ENCODE peak calls at places on chromosomes 5 and 9, in eight cellular contexts. K is suprapubic skin, X is vagina, T is prostate gland, Y is uterus, A is breast epithelium, E is A549, O is HCT116. P is an unnamed sample.

GRCh38 chr5:5719292-5719691 is 296.8 kb downstream of the ICE1 start:
- DNase-seq in K (no peak), X (no peak), T (no peak), Y (no peak), A (no peak), E (no peak), O (no peak), P (no peak)

GRCh38 chr9:136840140-136840876 is 2.0 kb upstream of the AJM1 start:
- DNase-seq in K (no peak), X (no peak), T (no peak), Y (no peak), A (no peak), E (no peak), O (no peak), P (no peak)

GRCh38 chr9:2962471-2963172 is 118.7 kb upstream of the PUM3 start:
- DNase-seq in K (no peak), X (no peak), T (no peak), Y (no peak), A (no peak), E (no peak), O (no peak), P (no peak)

GRCh38 chr9:106862946-106863740 is at the start of gene ZNF462:
- DNase-seq in K (no peak), X (no peak), T (peak; percentile 56), Y (peak; percentile 53), A (no peak), E (peak; percentile 63), O (no peak), P (no peak)

GRCh38 chr5:169745441-169746146 is 108.5 kb downstream of the DOCK2 start:
- DNase-seq in K (no peak), X (no peak), T (no peak), Y (no peak), A (no peak), E (no peak), O (no peak), P (no peak)

GRCh38 chr5:115419794-115420585 is 123.5 kb upstream of the CCDC112 start:
- DNase-seq in K (no peak), X (no peak), T (no peak), Y (no peak), A (no peak), E (peak; percentile 71), O (peak; percentile 67), P (no peak)

GRCh38 chr5:98570010-98570409 is 203.5 kb upstream of the RGMB start:
- DNase-seq in K (no peak), X (no peak), T (no peak), Y (no peak), A (no peak), E (no peak), O (no peak), P (no peak)

GRCh38 chr5:170262061-170262764 is 29.4 kb downstream of the C5orf58 start:
- DNase-seq in K (peak; percentile 42), X (no peak), T (no peak), Y (no peak), A (no peak), E (no peak), O (no peak), P (no peak)

GRCh38 chr5:178285399-178286225 is 53.0 kb upstream of the PHYKPL start:
- DNase-seq in K (peak; percentile 46), X (no peak), T (no peak), Y (no peak), A (no peak), E (no peak), O (no peak), P (no peak)

GRCh38 chr5:180860273-180860886 is 696 bp downstream of the ZFP62 start:
- DNase-seq in K (no peak), X (no peak), T (no peak), Y (no peak), A (no peak), E (peak; percentile 82), O (peak; percentile 50), P (peak; percentile 80)

GRCh38 chr9:100515578-100516494 is 42.9 kb downstream of the TMEFF1 start:
- DNase-seq in K (no peak), X (no peak), T (no peak), Y (no peak), A (no peak), E (peak; percentile 31), O (no peak), P (no peak)

GRCh38 chr9:4423207-4423610 is 67.1 kb upstream of the SLC1A1 start:
- DNase-seq in K (no peak), X (no peak), T (no peak), Y (no peak), A (no peak), E (no peak), O (no peak), P (no peak)

GRCh38 chr9:128214571-128215490 is 11.7 kb downstream of the DNM1 start:
- DNase-seq in K (no peak), X (no peak), T (no peak), Y (no peak), A (no peak), E (peak; percentile 77), O (no peak), P (no peak)

GRCh38 chr9:92500725-92501124 is 18.4 kb upstream of the ASPN start:
- DNase-seq in K (no peak), X (no peak), T (no peak), Y (no peak), A (no peak), E (no peak), O (no peak), P (no peak)

GRCh38 chr5:145347026-145347616 is 488.0 kb downstream of the PRELID2 start:
- DNase-seq in K (no peak), X (no peak), T (no peak), Y (no peak), A (no peak), E (peak; percentile 36), O (peak; percentile 23), P (peak; percentile 14)

GRCh38 chr5:125109293-125109692 is 362.9 kb upstream of the ZNF608 start:
- DNase-seq in K (no peak), X (no peak), T (no peak), Y (no peak), A (no peak), E (no peak), O (no peak), P (no peak)

GRCh38 chr9:89999534-90000370 is 394.9 kb downstream of the GADD45G start:
- DNase-seq in K (no peak), X (peak; percentile 95), T (peak; percentile 80), Y (peak; percentile 47), A (no peak), E (peak; percentile 68), O (no peak), P (no peak)

GRCh38 chr5:177429248-177430045 is 3.0 kb downstream of the GRK6 start:
- DNase-seq in K (peak; percentile 83), X (no peak), T (no peak), Y (no peak), A (no peak), E (no peak), O (no peak), P (no peak)

GRCh38 chr5:1243487-1244152 is 18.4 kb downstream of the SLC6A18 start:
- DNase-seq in K (no peak), X (no peak), T (no peak), Y (no peak), A (no peak), E (no peak), O (no peak), P (no peak)

GRCh38 chr5:85716344-85717202 is 901.2 kb upstream of the COX7C start:
- DNase-seq in K (no peak), X (no peak), T (no peak), Y (no peak), A (no peak), E (no peak), O (no peak), P (no peak)
- TF ChIP-seq POLR2A in K (no peak), X (no peak), T (no peak), Y (no peak), A (no peak), E (no peak), O (no peak), P (no peak)

DNA sequence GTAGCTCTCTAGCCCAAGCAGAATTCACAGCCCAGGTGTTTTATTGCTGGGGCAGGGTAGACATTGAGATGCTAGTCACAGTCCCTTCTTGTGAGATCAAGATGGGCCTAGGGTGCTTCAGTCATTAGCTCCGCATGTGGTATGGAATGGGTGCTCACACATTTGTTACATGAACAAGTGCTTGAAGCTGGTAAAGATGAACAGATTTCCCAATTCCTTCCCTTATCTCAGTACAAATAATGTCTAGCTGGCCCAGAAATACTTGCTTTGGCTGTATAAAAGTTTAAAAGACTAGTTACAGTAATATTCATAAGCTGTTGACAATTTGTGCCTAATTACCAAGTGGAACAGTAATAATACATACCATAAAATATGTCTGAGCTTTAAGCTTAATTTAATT is 143.4 kb upstream of the DHFR start:
- DNase-seq in K (no peak), X (no peak), T (no peak), Y (no peak), A (no peak), E (no peak), O (no peak), P (no peak)
- TF ChIP-seq POLR2A in K (no peak), X (no peak), T (no peak), Y (no peak), A (no peak), E (no peak), O (no peak), P (no peak)

DNA sequence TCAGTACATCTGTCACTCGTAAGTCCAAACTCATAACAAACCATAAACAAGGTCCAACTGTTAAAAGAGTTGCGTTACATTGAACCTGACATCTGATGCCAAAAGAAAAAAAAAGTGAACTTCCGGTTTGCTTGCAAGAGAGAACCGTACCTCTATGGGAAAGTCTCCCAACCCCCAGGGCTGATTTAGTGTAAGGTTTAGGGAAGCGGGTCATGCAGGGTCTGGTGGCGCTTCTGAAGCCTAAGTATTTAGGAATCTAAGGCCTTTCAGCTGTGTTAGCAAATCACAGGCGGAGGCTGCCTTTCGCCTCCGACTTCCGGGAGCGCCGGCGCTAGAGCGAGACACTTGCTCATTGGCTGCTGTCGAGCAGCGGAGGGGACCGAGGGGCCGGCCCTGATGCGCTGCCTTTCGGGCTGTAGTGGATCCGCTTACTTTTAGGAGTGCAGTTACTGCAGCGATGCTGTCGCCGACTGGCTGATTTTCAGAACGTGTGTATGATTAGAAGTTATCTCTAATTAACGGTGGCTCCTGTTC is 12.0 kb upstream of the GNPDA1 start:
- DNase-seq in K (peak; percentile 91), X (no peak), T (peak; percentile 68), Y (peak; percentile 80), A (peak; percentile 70), E (peak; percentile 86), O (peak; percentile 68), P (peak; percentile 82)
- TF ChIP-seq POLR2A in K (no peak), X (no peak), T (no peak), Y (peak; percentile 58), A (no peak), E (no peak), O (peak; percentile 74), P (peak; percentile 51)

DNA sequence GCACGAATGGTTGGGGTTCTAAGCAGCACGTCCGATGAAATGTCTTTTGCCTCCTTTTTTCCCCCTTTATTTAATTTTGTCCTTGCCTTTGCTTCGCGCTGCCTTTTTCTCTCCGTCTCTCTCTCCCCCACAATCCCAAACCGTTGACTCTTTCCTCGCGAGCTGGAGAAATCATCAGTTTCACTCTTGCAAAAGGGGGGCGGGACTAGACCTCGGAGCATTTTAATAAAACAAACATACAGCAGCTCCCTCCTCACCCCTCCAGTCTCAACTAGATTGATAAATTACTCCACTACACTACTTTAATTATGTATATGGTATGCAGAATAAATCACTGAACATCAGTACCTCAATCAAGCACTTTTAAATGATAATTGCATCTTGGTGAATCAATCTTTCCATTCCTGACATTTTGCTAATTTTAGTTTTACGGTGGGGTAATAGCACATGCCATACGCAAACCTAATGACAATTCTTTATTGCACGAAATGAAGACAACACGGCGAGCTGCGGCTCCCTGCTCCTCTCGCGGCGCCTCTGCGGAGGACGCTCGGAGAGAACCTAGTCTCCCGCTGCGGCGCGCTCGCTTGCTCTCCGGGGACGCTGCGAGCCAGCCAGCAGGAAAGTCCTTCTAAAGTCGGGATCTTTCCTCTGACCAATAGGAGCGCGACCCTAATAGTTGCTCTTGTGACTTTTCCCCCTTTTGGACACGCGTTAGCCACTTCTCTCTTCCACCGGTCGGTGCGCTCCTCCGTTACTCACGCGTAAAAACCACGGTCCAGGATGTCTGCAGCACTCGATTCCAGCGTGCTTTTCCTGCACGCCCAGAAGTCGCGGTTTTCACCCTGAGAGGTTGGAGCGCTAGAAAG is 816 bp upstream of the MEF2C start:
- DNase-seq in K (peak; percentile 74), X (no peak), T (peak; percentile 26), Y (peak; percentile 67), A (no peak), E (peak; percentile 18), O (peak; percentile 50), P (peak; percentile 73)
- TF ChIP-seq POLR2A in K (peak; percentile 18), X (no peak), T (peak; percentile 41), Y (peak; percentile 46), A (no peak), E (no peak), O (no peak), P (no peak)